ENCODE peak calls at places on chromosomes 2 and 18, in seven cellular contexts. R is HCT116, L is HepG2, E is H1, F is SK-N-SH, O is K562, D is GM12878. W is an unnamed sample.

GRCh38 chr2:148527488-148528340 is 116.8 kb upstream of the EPC2 start:
- DNase-seq in O (no peak), F (no peak), E (no peak), R (no peak), D (no peak), L (no peak), W (no peak)

GRCh38 chr2:29155578-29155977 is 40.4 kb downstream of the CLIP4 start:
- DNase-seq in F (no peak), D (no peak), O (no peak), L (no peak), R (no peak), E (no peak), W (no peak)

GRCh38 chr2:42513252-42513918 is 19.6 kb upstream of the KCNG3 start:
- DNase-seq in E (no peak), R (peak), F (peak), O (peak), L (peak), D (no peak), W (peak)

GRCh38 chr2:173755798-173756197 is 209.4 kb downstream of the SP3 start:
- DNase-seq in O (no peak), E (no peak), F (no peak), L (no peak), D (no peak), R (no peak), W (no peak)

GRCh38 chr2:175631247-175631628 is 370.8 kb downstream of the LNPK start:
- DNase-seq in R (no peak), L (peak), D (no peak), E (no peak), F (no peak), O (no peak), W (no peak)

GRCh38 chr18:58116815-58117214 is 72.8 kb downstream of the NEDD4L start:
- DNase-seq in R (no peak), F (no peak), O (no peak), L (no peak), D (no peak), E (no peak), W (no peak)

GRCh38 chr2:54402350-54402749 is 53.8 kb upstream of the SPTBN1 start:
- DNase-seq in F (no peak), O (no peak), D (no peak), E (no peak), R (no peak), L (peak), W (no peak)

GRCh38 chr2:98346259-98347236 is at the start of gene CNGA3:
- DNase-seq in F (peak), O (peak), L (no peak), R (no peak), D (no peak), E (no peak), W (no peak)

GRCh38 chr18:10205136-10205535 is 249.3 kb upstream of the APCDD1 start:
- DNase-seq in F (peak), E (no peak), D (no peak), O (no peak), R (no peak), L (no peak), W (no peak)

GRCh38 chr2:44532031-44532430 is 170.3 kb downstream of the CAMKMT start:
- DNase-seq in O (no peak), L (no peak), R (no peak), D (no peak), F (no peak), E (no peak), W (no peak)

GRCh38 chr2:30113617-30114293 is 33.1 kb upstream of the YPEL5 start:
- DNase-seq in D (no peak), O (no peak), F (peak), L (no peak), E (no peak), R (no peak), W (no peak)

GRCh38 chr2:174914894-174915760 is 90.1 kb downstream of the CHN1 start:
- DNase-seq in D (no peak), L (no peak), O (no peak), E (no peak), F (peak), R (no peak), W (no peak)

GRCh38 chr2:150663143-150663542 is 175.7 kb upstream of the RND3 start:
- DNase-seq in O (no peak), F (no peak), E (no peak), D (no peak), R (peak), L (no peak), W (no peak)

GRCh38 chr2:13001408-13001807 is 284.7 kb downstream of the TRIB2 start:
- DNase-seq in F (no peak), L (no peak), D (no peak), R (no peak), O (no peak), E (no peak), W (no peak)

GRCh38 chr2:194333091-194333490 is 1323.9 kb upstream of the SLC39A10 start:
- DNase-seq in D (no peak), F (no peak), R (no peak), O (no peak), E (no peak), L (no peak), W (peak)

GRCh38 chr2:6968319-6969100 is 51.3 kb downstream of the RNF144A start:
- DNase-seq in L (peak), R (no peak), O (no peak), E (no peak), D (no peak), F (peak), W (no peak)

GRCh38 chr18:13528739-13529392 is 197.5 kb downstream of the FAM210A start:
- DNase-seq in E (no peak), D (no peak), O (no peak), R (no peak), L (no peak), F (no peak), W (no peak)

GRCh38 chr2:110958720-110959119 is 162.0 kb upstream of the BCL2L11 start:
- DNase-seq in L (no peak), D (no peak), F (no peak), E (no peak), R (no peak), O (no peak), W (no peak)

GRCh38 chr2:28610583-28611201 is 114.8 kb downstream of the PLB1 start:
- DNase-seq in F (no peak), L (peak), O (peak), D (no peak), R (peak), E (no peak), W (no peak)

GRCh38 chr2:86476092-86476491 is 34.9 kb downstream of the KDM3A start:
- DNase-seq in L (no peak), D (no peak), O (no peak), F (no peak), E (no peak), R (no peak), W (no peak)

GRCh38 chr2:73031725-73032701 is 39.5 kb downstream of the SFXN5 start:
- DNase-seq in O (no peak), E (no peak), F (no peak), L (peak), D (no peak), R (no peak), W (no peak)

GRCh38 chr18:75375341-75375740 is 52.2 kb downstream of the SMIM21 start:
- DNase-seq in R (no peak), L (no peak), O (no peak), D (no peak), E (no peak), F (no peak), W (no peak)

GRCh38 chr18:42765225-42765624 is 350.3 kb downstream of the RIT2 start:
- DNase-seq in D (no peak), R (no peak), E (no peak), O (no peak), F (no peak), L (no peak), W (peak)

GRCh38 chr18:75290737-75291358 is 80.3 kb downstream of the TSHZ1 start:
- DNase-seq in R (no peak), F (no peak), L (peak), E (no peak), D (no peak), O (no peak), W (no peak)

GRCh38 chr2:160419776-160420521 is 73.7 kb downstream of the RBMS1 start:
- DNase-seq in D (no peak), E (no peak), L (no peak), O (no peak), R (no peak), F (no peak), W (no peak)

GRCh38 chr2:233556756-233557736 is 9.5 kb downstream of the USP40 start:
- DNase-seq in F (no peak), O (no peak), D (no peak), E (no peak), L (no peak), R (no peak), W (no peak)

GRCh38 chr2:39696072-39696471 is 30.4 kb downstream of the TMEM178A start:
- DNase-seq in E (no peak), F (no peak), R (no peak), O (no peak), L (peak), D (no peak), W (peak)

GRCh38 chr2:10835052-10835970 is 22.7 kb upstream of the PDIA6 start:
- DNase-seq in O (peak), D (no peak), L (peak), F (peak), R (peak), E (peak), W (peak)

GRCh38 chr2:160407393-160408204 is 86.0 kb downstream of the RBMS1 start:
- DNase-seq in F (peak), O (no peak), R (no peak), L (peak), E (no peak), D (no peak), W (peak)

GRCh38 chr2:146077156-146077555 is 1557.2 kb upstream of the ZEB2 start:
- DNase-seq in L (no peak), F (no peak), D (no peak), E (no peak), O (no peak), R (no peak), W (no peak)

DNA sequence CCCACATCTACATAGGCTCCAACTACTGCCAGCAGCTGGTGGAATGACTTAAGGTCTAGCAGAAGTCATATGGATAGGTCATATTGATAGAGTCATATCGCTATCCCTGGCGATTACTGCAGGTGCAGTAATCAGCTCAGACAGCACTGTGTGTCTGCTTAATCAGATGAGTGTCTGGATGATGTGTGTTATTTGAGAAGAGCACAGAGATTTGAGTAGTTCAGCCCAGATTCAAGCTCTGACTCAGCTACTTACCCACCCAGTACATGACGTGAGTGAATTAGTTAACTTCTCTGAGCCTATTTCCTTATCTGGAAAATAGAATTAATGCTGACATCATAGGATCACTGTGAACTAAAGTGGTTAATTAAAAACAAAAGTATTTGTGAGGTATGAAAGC is 78.9 kb downstream of the EHD3 start:
- DNase-seq in O (no peak), F (no peak), D (no peak), E (no peak), R (no peak), L (no peak), W (no peak)
- TF ChIP-seq JUND in O (no peak), F (no peak), D (no peak), E (no peak), R (no peak), L (no peak), W (no peak)

GRCh38 chr2:142716463-142717242 is 160.8 kb upstream of the KYNU start:
- DNase-seq in D (no peak), R (no peak), E (peak), F (no peak), O (no peak), L (no peak), W (no peak)
- TF ChIP-seq JUND in D (no peak), R (no peak), E (no peak), F (no peak), O (no peak), L (no peak), W (no peak)

GRCh38 chr2:120579916-120580685 is 155.6 kb upstream of the GLI2 start:
- DNase-seq in R (no peak), E (no peak), D (no peak), L (no peak), F (no peak), O (no peak), W (no peak)
- TF ChIP-seq JUND in R (no peak), E (no peak), D (no peak), L (no peak), F (no peak), O (no peak), W (no peak)

GRCh38 chr2:88873620-88874019 is 182.1 kb downstream of the RPIA start:
- DNase-seq in R (no peak), E (no peak), F (no peak), D (no peak), O (no peak), L (no peak), W (no peak)
- TF ChIP-seq JUND in R (no peak), E (no peak), F (no peak), D (no peak), O (no peak), L (no peak), W (no peak)

DNA sequence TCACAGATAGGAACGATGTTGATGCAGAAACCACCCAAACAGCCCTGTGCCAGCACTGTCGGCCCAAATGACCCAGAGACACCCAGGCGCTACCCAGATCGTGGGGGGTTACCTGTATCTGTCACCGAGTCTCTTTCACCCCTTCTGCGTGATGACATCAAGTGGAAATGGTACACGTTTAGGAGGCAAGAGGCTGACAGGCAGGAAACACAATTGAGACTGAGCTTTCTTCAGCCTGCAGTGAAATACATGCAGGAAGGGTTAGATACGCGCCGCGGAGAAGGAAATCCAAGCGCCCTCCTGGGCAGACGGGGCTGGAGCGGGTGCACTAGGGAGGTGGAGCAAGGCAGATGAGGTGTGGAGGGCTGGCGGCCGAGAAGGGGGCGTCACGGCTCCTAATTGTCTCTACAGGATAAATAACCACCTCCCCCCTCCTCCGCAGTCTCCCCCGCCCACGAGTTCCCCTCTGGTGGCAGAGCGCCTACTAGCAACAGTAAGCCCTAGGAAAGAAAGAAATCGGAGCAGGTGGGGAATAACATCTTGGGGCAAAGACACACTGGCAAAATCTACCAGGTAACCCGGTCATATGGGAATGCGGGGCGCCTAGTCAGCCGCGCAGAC is at the start of gene RNF152:
- DNase-seq in R (no peak), L (no peak), O (no peak), D (no peak), F (peak), E (no peak), W (peak)
- TF ChIP-seq JUND in R (no peak), L (no peak), O (no peak), D (no peak), F (no peak), E (no peak), W (no peak)